ENCODE peak calls at places on chromosomes 7 and 10, in eight cellular contexts. One of them, this sample, is unnamed.

GRCh38 chr10:30116254-30116573 is 56.8 kb upstream of the JCAD start:
- DNase-seq in neural crest cell: no peak
- DNase-seq in spleen: no peak
- DNase-seq in immature natural killer cell: no peak
- DNase-seq in CD4-positive, alpha-beta T cell: no peak
- DNase-seq in effector CD4-positive, alpha-beta T cell: no peak
- DNase-seq in left lobe of liver: no peak
- DNase-seq in sigmoid colon: peak
- DNase-seq in this sample: no peak

GRCh38 chr7:7563269-7563668 is 3.4 kb upstream of the MIOS start:
- DNase-seq in neural crest cell: no peak
- DNase-seq in spleen: no peak
- DNase-seq in immature natural killer cell: no peak
- DNase-seq in CD4-positive, alpha-beta T cell: no peak
- DNase-seq in effector CD4-positive, alpha-beta T cell: no peak
- DNase-seq in left lobe of liver: no peak
- DNase-seq in sigmoid colon: no peak
- DNase-seq in this sample: no peak

GRCh38 chr7:157279973-157280841 is 56.6 kb upstream of the DNAJB6 start:
- DNase-seq in neural crest cell: no peak
- DNase-seq in spleen: peak
- DNase-seq in immature natural killer cell: no peak
- DNase-seq in CD4-positive, alpha-beta T cell: no peak
- DNase-seq in effector CD4-positive, alpha-beta T cell: no peak
- DNase-seq in left lobe of liver: no peak
- DNase-seq in sigmoid colon: no peak
- DNase-seq in this sample: no peak

GRCh38 chr10:77179015-77179695 is 458.5 kb downstream of the KCNMA1 start:
- DNase-seq in neural crest cell: no peak
- DNase-seq in spleen: no peak
- DNase-seq in immature natural killer cell: no peak
- DNase-seq in CD4-positive, alpha-beta T cell: no peak
- DNase-seq in effector CD4-positive, alpha-beta T cell: no peak
- DNase-seq in left lobe of liver: no peak
- DNase-seq in sigmoid colon: peak
- DNase-seq in this sample: no peak

GRCh38 chr10:77305650-77306632 is 331.7 kb downstream of the KCNMA1 start:
- DNase-seq in neural crest cell: no peak
- DNase-seq in spleen: no peak
- DNase-seq in immature natural killer cell: no peak
- DNase-seq in CD4-positive, alpha-beta T cell: no peak
- DNase-seq in effector CD4-positive, alpha-beta T cell: no peak
- DNase-seq in left lobe of liver: no peak
- DNase-seq in sigmoid colon: no peak
- DNase-seq in this sample: no peak

GRCh38 chr7:137734221-137734620 is 112.6 kb downstream of the DGKI start:
- DNase-seq in neural crest cell: no peak
- DNase-seq in spleen: no peak
- DNase-seq in immature natural killer cell: no peak
- DNase-seq in CD4-positive, alpha-beta T cell: no peak
- DNase-seq in effector CD4-positive, alpha-beta T cell: no peak
- DNase-seq in left lobe of liver: no peak
- DNase-seq in sigmoid colon: no peak
- DNase-seq in this sample: no peak

GRCh38 chr10:25157650-25158049 is 17.2 kb upstream of the GPR158 start:
- DNase-seq in neural crest cell: no peak
- DNase-seq in spleen: no peak
- DNase-seq in immature natural killer cell: no peak
- DNase-seq in CD4-positive, alpha-beta T cell: no peak
- DNase-seq in effector CD4-positive, alpha-beta T cell: no peak
- DNase-seq in left lobe of liver: no peak
- DNase-seq in sigmoid colon: no peak
- DNase-seq in this sample: no peak

GRCh38 chr10:104333037-104333727 is 5.1 kb downstream of the ITPRIP start:
- DNase-seq in neural crest cell: no peak
- DNase-seq in spleen: peak
- DNase-seq in immature natural killer cell: peak
- DNase-seq in CD4-positive, alpha-beta T cell: peak
- DNase-seq in effector CD4-positive, alpha-beta T cell: peak
- DNase-seq in left lobe of liver: peak
- DNase-seq in sigmoid colon: peak
- DNase-seq in this sample: no peak

GRCh38 chr7:134290286-134290685 is 26.4 kb downstream of the SLC35B4 start:
- DNase-seq in neural crest cell: no peak
- DNase-seq in spleen: no peak
- DNase-seq in immature natural killer cell: no peak
- DNase-seq in CD4-positive, alpha-beta T cell: no peak
- DNase-seq in effector CD4-positive, alpha-beta T cell: no peak
- DNase-seq in left lobe of liver: no peak
- DNase-seq in sigmoid colon: no peak
- DNase-seq in this sample: no peak

GRCh38 chr7:25549315-25549933 is 321.1 kb upstream of the NPVF start:
- DNase-seq in neural crest cell: no peak
- DNase-seq in spleen: no peak
- DNase-seq in immature natural killer cell: no peak
- DNase-seq in CD4-positive, alpha-beta T cell: no peak
- DNase-seq in effector CD4-positive, alpha-beta T cell: no peak
- DNase-seq in left lobe of liver: no peak
- DNase-seq in sigmoid colon: no peak
- DNase-seq in this sample: no peak

GRCh38 chr7:30897770-30898169 is 13.9 kb upstream of the AQP1 start:
- DNase-seq in neural crest cell: no peak
- DNase-seq in spleen: no peak
- DNase-seq in immature natural killer cell: no peak
- DNase-seq in CD4-positive, alpha-beta T cell: no peak
- DNase-seq in effector CD4-positive, alpha-beta T cell: no peak
- DNase-seq in left lobe of liver: no peak
- DNase-seq in sigmoid colon: no peak
- DNase-seq in this sample: no peak

GRCh38 chr10:28180654-28181053 is 122.2 kb downstream of the MPP7 start:
- DNase-seq in neural crest cell: no peak
- DNase-seq in spleen: no peak
- DNase-seq in immature natural killer cell: no peak
- DNase-seq in CD4-positive, alpha-beta T cell: peak
- DNase-seq in effector CD4-positive, alpha-beta T cell: no peak
- DNase-seq in left lobe of liver: no peak
- DNase-seq in sigmoid colon: no peak
- DNase-seq in this sample: no peak

GRCh38 chr7:55022618-55022985 is 3.8 kb downstream of the EGFR start:
- DNase-seq in neural crest cell: no peak
- DNase-seq in spleen: no peak
- DNase-seq in immature natural killer cell: no peak
- DNase-seq in CD4-positive, alpha-beta T cell: no peak
- DNase-seq in effector CD4-positive, alpha-beta T cell: no peak
- DNase-seq in left lobe of liver: no peak
- DNase-seq in sigmoid colon: no peak
- DNase-seq in this sample: no peak

GRCh38 chr7:9391984-9392383 is 958.6 kb downstream of the NXPH1 start:
- DNase-seq in neural crest cell: no peak
- DNase-seq in spleen: no peak
- DNase-seq in immature natural killer cell: no peak
- DNase-seq in CD4-positive, alpha-beta T cell: no peak
- DNase-seq in effector CD4-positive, alpha-beta T cell: no peak
- DNase-seq in left lobe of liver: no peak
- DNase-seq in sigmoid colon: no peak
- DNase-seq in this sample: no peak

GRCh38 chr7:140084972-140085371 is 22.2 kb upstream of the PARP12 start:
- DNase-seq in neural crest cell: no peak
- DNase-seq in spleen: peak
- DNase-seq in immature natural killer cell: no peak
- DNase-seq in CD4-positive, alpha-beta T cell: no peak
- DNase-seq in effector CD4-positive, alpha-beta T cell: no peak
- DNase-seq in left lobe of liver: no peak
- DNase-seq in sigmoid colon: no peak
- DNase-seq in this sample: no peak

GRCh38 chr10:133325761-133326463 is 10.8 kb downstream of the CALY start:
- DNase-seq in neural crest cell: no peak
- DNase-seq in spleen: no peak
- DNase-seq in immature natural killer cell: no peak
- DNase-seq in CD4-positive, alpha-beta T cell: no peak
- DNase-seq in effector CD4-positive, alpha-beta T cell: no peak
- DNase-seq in left lobe of liver: no peak
- DNase-seq in sigmoid colon: no peak
- DNase-seq in this sample: no peak

GRCh38 chr7:79778786-79779382 is 325.4 kb upstream of the MAGI2 start:
- DNase-seq in neural crest cell: no peak
- DNase-seq in spleen: no peak
- DNase-seq in immature natural killer cell: no peak
- DNase-seq in CD4-positive, alpha-beta T cell: no peak
- DNase-seq in effector CD4-positive, alpha-beta T cell: no peak
- DNase-seq in left lobe of liver: no peak
- DNase-seq in sigmoid colon: no peak
- DNase-seq in this sample: no peak

GRCh38 chr7:38368191-38368605 is 94.8 kb upstream of the TARP start:
- DNase-seq in neural crest cell: peak
- DNase-seq in spleen: peak
- DNase-seq in immature natural killer cell: peak
- DNase-seq in CD4-positive, alpha-beta T cell: peak
- DNase-seq in effector CD4-positive, alpha-beta T cell: peak
- DNase-seq in left lobe of liver: peak
- DNase-seq in sigmoid colon: peak
- DNase-seq in this sample: peak

GRCh38 chr10:12835709-12836108 is 165.8 kb downstream of the CCDC3 start:
- DNase-seq in neural crest cell: no peak
- DNase-seq in spleen: peak
- DNase-seq in immature natural killer cell: no peak
- DNase-seq in CD4-positive, alpha-beta T cell: no peak
- DNase-seq in effector CD4-positive, alpha-beta T cell: no peak
- DNase-seq in left lobe of liver: no peak
- DNase-seq in sigmoid colon: no peak
- DNase-seq in this sample: no peak

GRCh38 chr7:16271990-16272665 is 149.2 kb downstream of the CRPPA start:
- DNase-seq in neural crest cell: no peak
- DNase-seq in spleen: no peak
- DNase-seq in immature natural killer cell: no peak
- DNase-seq in CD4-positive, alpha-beta T cell: no peak
- DNase-seq in effector CD4-positive, alpha-beta T cell: no peak
- DNase-seq in left lobe of liver: no peak
- DNase-seq in sigmoid colon: no peak
- DNase-seq in this sample: no peak

GRCh38 chr7:35792472-35793224 is 8.2 kb upstream of the SEPTIN7 start:
- DNase-seq in neural crest cell: no peak
- DNase-seq in spleen: no peak
- DNase-seq in immature natural killer cell: no peak
- DNase-seq in CD4-positive, alpha-beta T cell: no peak
- DNase-seq in effector CD4-positive, alpha-beta T cell: no peak
- DNase-seq in left lobe of liver: no peak
- DNase-seq in sigmoid colon: no peak
- DNase-seq in this sample: no peak

GRCh38 chr10:97001183-97001991 is 169.3 kb downstream of the LCOR start:
- DNase-seq in neural crest cell: no peak
- DNase-seq in spleen: no peak
- DNase-seq in immature natural killer cell: no peak
- DNase-seq in CD4-positive, alpha-beta T cell: no peak
- DNase-seq in effector CD4-positive, alpha-beta T cell: no peak
- DNase-seq in left lobe of liver: no peak
- DNase-seq in sigmoid colon: no peak
- DNase-seq in this sample: no peak

GRCh38 chr10:48245977-48246376 is 28.5 kb downstream of the FRMPD2 start:
- DNase-seq in neural crest cell: no peak
- DNase-seq in spleen: peak
- DNase-seq in immature natural killer cell: no peak
- DNase-seq in CD4-positive, alpha-beta T cell: no peak
- DNase-seq in effector CD4-positive, alpha-beta T cell: no peak
- DNase-seq in left lobe of liver: peak
- DNase-seq in sigmoid colon: peak
- DNase-seq in this sample: no peak

GRCh38 chr10:71521504-71522290 is 125.0 kb downstream of the CDH23 start:
- DNase-seq in neural crest cell: no peak
- DNase-seq in spleen: no peak
- DNase-seq in immature natural killer cell: no peak
- DNase-seq in CD4-positive, alpha-beta T cell: no peak
- DNase-seq in effector CD4-positive, alpha-beta T cell: no peak
- DNase-seq in left lobe of liver: no peak
- DNase-seq in sigmoid colon: no peak
- DNase-seq in this sample: no peak

GRCh38 chr10:104240078-104240477 is 7.9 kb upstream of the CFAP43 start:
- DNase-seq in neural crest cell: no peak
- DNase-seq in spleen: no peak
- DNase-seq in immature natural killer cell: no peak
- DNase-seq in CD4-positive, alpha-beta T cell: no peak
- DNase-seq in effector CD4-positive, alpha-beta T cell: no peak
- DNase-seq in left lobe of liver: no peak
- DNase-seq in sigmoid colon: no peak
- DNase-seq in this sample: no peak

GRCh38 chr7:126394406-126394805 is 858.3 kb downstream of the GRM8 start:
- DNase-seq in neural crest cell: no peak
- DNase-seq in spleen: peak
- DNase-seq in immature natural killer cell: no peak
- DNase-seq in CD4-positive, alpha-beta T cell: no peak
- DNase-seq in effector CD4-positive, alpha-beta T cell: no peak
- DNase-seq in left lobe of liver: no peak
- DNase-seq in sigmoid colon: no peak
- DNase-seq in this sample: no peak

GRCh38 chr7:157347217-157347904 is 10.6 kb downstream of the DNAJB6 start:
- DNase-seq in neural crest cell: no peak
- DNase-seq in spleen: no peak
- DNase-seq in immature natural killer cell: no peak
- DNase-seq in CD4-positive, alpha-beta T cell: no peak
- DNase-seq in effector CD4-positive, alpha-beta T cell: no peak
- DNase-seq in left lobe of liver: no peak
- DNase-seq in sigmoid colon: peak
- DNase-seq in this sample: no peak

GRCh38 chr7:105975770-105976428 is 12.8 kb downstream of the CDHR3 start:
- DNase-seq in neural crest cell: no peak
- DNase-seq in spleen: no peak
- DNase-seq in immature natural killer cell: no peak
- DNase-seq in CD4-positive, alpha-beta T cell: no peak
- DNase-seq in effector CD4-positive, alpha-beta T cell: no peak
- DNase-seq in left lobe of liver: no peak
- DNase-seq in sigmoid colon: no peak
- DNase-seq in this sample: no peak

GRCh38 chr7:129489491-129489890 is 12.8 kb upstream of the SMKR1 start:
- DNase-seq in neural crest cell: no peak
- DNase-seq in spleen: no peak
- DNase-seq in immature natural killer cell: no peak
- DNase-seq in CD4-positive, alpha-beta T cell: no peak
- DNase-seq in effector CD4-positive, alpha-beta T cell: no peak
- DNase-seq in left lobe of liver: no peak
- DNase-seq in sigmoid colon: no peak
- DNase-seq in this sample: no peak

GRCh38 chr10:955127-955819 is 23.8 kb upstream of the LARP4B start:
- DNase-seq in neural crest cell: no peak
- DNase-seq in spleen: no peak
- DNase-seq in immature natural killer cell: no peak
- DNase-seq in CD4-positive, alpha-beta T cell: no peak
- DNase-seq in effector CD4-positive, alpha-beta T cell: no peak
- DNase-seq in left lobe of liver: no peak
- DNase-seq in sigmoid colon: peak
- DNase-seq in this sample: no peak

GRCh38 chr7:107224858-107225257 is 56.1 kb downstream of the HBP1 start:
- DNase-seq in neural crest cell: no peak
- DNase-seq in spleen: no peak
- DNase-seq in immature natural killer cell: no peak
- DNase-seq in CD4-positive, alpha-beta T cell: no peak
- DNase-seq in effector CD4-positive, alpha-beta T cell: no peak
- DNase-seq in left lobe of liver: no peak
- DNase-seq in sigmoid colon: no peak
- DNase-seq in this sample: no peak

GRCh38 chr10:77556990-77557601 is 80.5 kb downstream of the KCNMA1 start:
- DNase-seq in neural crest cell: no peak
- DNase-seq in spleen: no peak
- DNase-seq in immature natural killer cell: no peak
- DNase-seq in CD4-positive, alpha-beta T cell: no peak
- DNase-seq in effector CD4-positive, alpha-beta T cell: no peak
- DNase-seq in left lobe of liver: no peak
- DNase-seq in sigmoid colon: no peak
- DNase-seq in this sample: no peak

GRCh38 chr7:105713488-105714465 is 132.5 kb upstream of the EFCAB10 start:
- DNase-seq in neural crest cell: no peak
- DNase-seq in spleen: no peak
- DNase-seq in immature natural killer cell: no peak
- DNase-seq in CD4-positive, alpha-beta T cell: no peak
- DNase-seq in effector CD4-positive, alpha-beta T cell: no peak
- DNase-seq in left lobe of liver: no peak
- DNase-seq in sigmoid colon: no peak
- DNase-seq in this sample: no peak

GRCh38 chr10:73649876-73650536 is 5.8 kb downstream of the SYNPO2L start:
- DNase-seq in neural crest cell: no peak
- DNase-seq in spleen: no peak
- DNase-seq in immature natural killer cell: no peak
- DNase-seq in CD4-positive, alpha-beta T cell: no peak
- DNase-seq in effector CD4-positive, alpha-beta T cell: no peak
- DNase-seq in left lobe of liver: no peak
- DNase-seq in sigmoid colon: no peak
- DNase-seq in this sample: no peak

This sample was measured in putamen.